ENCODE peak calls at places on chromosomes 4 and X, in nine cellular contexts. L is keratinocyte, U is psoas muscle, Q is AG04450, R is lower lobe of right lung, J is right cardiac atrium, Z is stomach, N is heart left ventricle, T is left lung. X is an unnamed sample.

GRCh38 chr4:41880840-41881831 is 54.1 kb upstream of the TMEM33 start:
- DNase-seq in N (no peak), J (no peak), U (peak), L (no peak), Q (no peak), Z (no peak), T (no peak), R (no peak), X (no peak)

GRCh38 chrX:148568763-148569162 is 68.3 kb downstream of the AFF2 start:
- DNase-seq in Z (no peak), T (no peak), Q (no peak), N (no peak), R (no peak), J (no peak), L (no peak), U (no peak), X (no peak)

GRCh38 chrX:55135171-55135570 is 46.4 kb downstream of the PAGE2 start:
- DNase-seq in Z (peak), N (peak), R (no peak), U (peak), L (no peak), Q (no peak), J (peak), T (no peak), X (no peak)

GRCh38 chr4:163448541-163449203 is 24.9 kb downstream of the TKTL2 start:
- DNase-seq in T (no peak), L (peak), U (no peak), Q (no peak), J (no peak), N (no peak), Z (no peak), R (no peak), X (no peak)

GRCh38 chr4:56633486-56633885 is 47.6 kb downstream of the HOPX start:
- DNase-seq in Q (no peak), Z (no peak), U (no peak), N (no peak), T (no peak), L (no peak), R (no peak), J (no peak), X (no peak)

GRCh38 chr4:165152527-165152926 is 39.9 kb upstream of the TMEM192 start:
- DNase-seq in Z (no peak), L (no peak), J (no peak), U (no peak), Q (no peak), T (no peak), N (no peak), R (no peak), X (no peak)

GRCh38 chr4:119068529-119068962 is 67.1 kb upstream of the MYOZ2 start:
- DNase-seq in T (no peak), Q (no peak), L (peak), U (no peak), Z (no peak), J (no peak), N (no peak), R (no peak), X (no peak)

GRCh38 chr4:36332023-36332781 is 50.8 kb downstream of the DTHD1 start:
- DNase-seq in N (no peak), Q (no peak), T (no peak), L (no peak), U (no peak), J (no peak), R (no peak), Z (no peak), X (no peak)

GRCh38 chrX:68947882-68948605 is 119.2 kb downstream of the EFNB1 start:
- DNase-seq in Z (no peak), R (no peak), L (no peak), N (no peak), Q (no peak), J (no peak), T (no peak), U (no peak), X (no peak)

GRCh38 chr4:14770025-14770424 is 232.3 kb upstream of the CPEB2 start:
- DNase-seq in N (no peak), T (no peak), Q (no peak), L (no peak), U (no peak), J (no peak), R (no peak), Z (no peak), X (no peak)

GRCh38 chr4:14771504-14772175 is 230.6 kb upstream of the CPEB2 start:
- DNase-seq in J (no peak), U (no peak), Z (no peak), T (no peak), R (no peak), L (peak), Q (no peak), N (no peak), X (no peak)

GRCh38 chr4:14771091-14771490 is 231.2 kb upstream of the CPEB2 start:
- DNase-seq in Q (no peak), R (no peak), J (no peak), L (peak), N (no peak), Z (no peak), T (no peak), U (no peak), X (no peak)

GRCh38 chr4:14768449-14768848 is 233.8 kb upstream of the CPEB2 start:
- DNase-seq in U (no peak), T (no peak), N (no peak), Z (no peak), J (no peak), L (no peak), R (no peak), Q (no peak), X (no peak)

DNA sequence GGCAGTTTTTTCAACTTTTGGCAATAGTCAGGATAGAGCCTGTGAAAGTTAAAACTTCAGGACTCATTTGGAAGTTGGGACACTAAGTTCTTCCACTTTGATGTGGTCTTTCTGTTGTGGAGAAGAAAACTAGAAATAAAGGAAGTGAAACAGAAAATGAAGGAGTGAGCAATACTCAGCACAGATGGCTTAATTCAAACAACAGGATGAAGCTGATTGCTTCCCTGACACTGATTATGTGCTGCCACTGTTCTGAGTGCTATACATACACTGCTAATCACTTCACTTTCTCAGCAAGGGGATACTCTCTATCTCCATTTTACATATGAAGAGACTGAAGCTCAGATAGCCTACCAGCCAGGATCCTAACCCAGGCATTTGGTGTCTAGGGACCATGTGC is 235.1 kb upstream of the CPEB2 start:
- DNase-seq in T (no peak), L (no peak), R (no peak), J (no peak), Q (no peak), N (no peak), U (no peak), Z (no peak), X (no peak)
- H3K27ac ChIP-seq in T (no peak), L (no peak), R (no peak), J (no peak), Q (no peak), N (no peak), U (no peak), Z (no peak), X (no peak)

GRCh38 chr4:48429709-48430474 is 53.3 kb upstream of the SLC10A4 start:
- DNase-seq in N (no peak), L (no peak), T (no peak), U (no peak), J (no peak), Q (no peak), Z (no peak), R (no peak), X (no peak)

GRCh38 chr4:48428926-48429325 is 54.2 kb upstream of the SLC10A4 start:
- DNase-seq in U (no peak), T (no peak), Z (no peak), Q (no peak), R (no peak), J (no peak), N (no peak), L (no peak), X (no peak)

GRCh38 chr4:48436318-48436717 is 46.8 kb upstream of the SLC10A4 start:
- DNase-seq in U (no peak), R (no peak), L (no peak), T (no peak), Q (no peak), J (no peak), Z (no peak), N (no peak), X (no peak)

GRCh38 chr4:48431401-48431800 is 51.7 kb upstream of the SLC10A4 start:
- DNase-seq in T (no peak), R (no peak), L (no peak), Q (no peak), U (no peak), N (no peak), Z (no peak), J (no peak), X (no peak)

DNA sequence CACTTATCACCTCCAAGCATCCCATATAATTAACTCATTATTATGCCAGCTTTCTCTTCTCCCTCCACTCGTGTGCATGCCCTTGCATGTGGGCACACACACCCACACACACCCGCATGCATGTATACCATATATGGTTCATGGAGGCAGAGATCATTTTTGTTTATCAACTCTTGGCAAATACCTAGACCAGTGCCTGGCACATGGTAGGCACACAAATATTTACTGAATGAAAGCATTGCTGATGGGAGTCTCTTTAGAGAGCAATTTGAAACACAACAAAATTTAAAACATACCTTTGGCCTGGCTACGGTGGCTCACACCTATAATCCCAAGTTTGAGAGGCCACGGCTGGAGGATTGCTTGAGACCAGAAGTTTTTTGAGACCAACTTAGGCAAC is 51.1 kb upstream of the SLC10A4 start:
- DNase-seq in L (no peak), R (no peak), T (no peak), J (no peak), N (no peak), U (no peak), Z (no peak), Q (no peak), X (no peak)
- H3K4me3 ChIP-seq in L (no peak), R (no peak), T (no peak), J (no peak), N (no peak), U (no peak), Z (no peak), Q (no peak), X (no peak)

GRCh38 chr4:139975830-139976272 is 178.1 kb downstream of the MAML3 start:
- DNase-seq in L (no peak), N (no peak), U (no peak), T (no peak), Z (no peak), Q (no peak), J (no peak), R (no peak), X (no peak)
- H3K27ac ChIP-seq in L (no peak), N (peak), U (peak), T (peak), Z (peak), Q (no peak), J (no peak), R (peak), X (peak)

GRCh38 chr4:84394386-84394785 is 104.7 kb downstream of the NKX6-1 start:
- DNase-seq in J (no peak), T (no peak), L (no peak), Z (no peak), U (no peak), R (no peak), Q (no peak), N (no peak), X (no peak)
- H3K4me3 ChIP-seq in J (no peak), T (no peak), L (no peak), Z (no peak), U (no peak), R (no peak), Q (no peak), N (no peak), X (no peak)

DNA sequence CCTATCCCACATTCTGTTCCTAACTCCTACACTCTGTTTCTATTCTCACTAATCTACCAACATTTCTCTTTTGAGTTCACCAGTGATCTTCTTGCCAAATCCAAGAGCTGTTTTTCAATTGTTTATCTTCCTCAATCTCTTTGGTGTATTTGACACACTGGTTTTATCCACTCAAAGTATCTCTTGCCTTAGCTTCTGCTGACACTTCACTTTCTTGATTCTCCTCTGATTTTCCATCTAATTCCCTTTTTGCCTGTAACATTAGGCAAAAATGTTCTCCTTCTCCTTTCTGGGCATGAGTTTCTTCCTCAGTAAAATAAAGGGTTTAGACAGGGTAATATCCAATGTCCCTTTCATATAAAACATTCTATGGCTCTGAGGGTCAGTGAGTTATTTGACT is 26.2 kb downstream of the GRIA3 start:
- DNase-seq in T (no peak), Q (no peak), L (no peak), U (no peak), N (no peak), J (no peak), Z (no peak), R (no peak), X (no peak)
- H3K27ac ChIP-seq in T (no peak), Q (no peak), L (no peak), U (no peak), N (no peak), J (no peak), Z (no peak), R (no peak), X (no peak)

DNA sequence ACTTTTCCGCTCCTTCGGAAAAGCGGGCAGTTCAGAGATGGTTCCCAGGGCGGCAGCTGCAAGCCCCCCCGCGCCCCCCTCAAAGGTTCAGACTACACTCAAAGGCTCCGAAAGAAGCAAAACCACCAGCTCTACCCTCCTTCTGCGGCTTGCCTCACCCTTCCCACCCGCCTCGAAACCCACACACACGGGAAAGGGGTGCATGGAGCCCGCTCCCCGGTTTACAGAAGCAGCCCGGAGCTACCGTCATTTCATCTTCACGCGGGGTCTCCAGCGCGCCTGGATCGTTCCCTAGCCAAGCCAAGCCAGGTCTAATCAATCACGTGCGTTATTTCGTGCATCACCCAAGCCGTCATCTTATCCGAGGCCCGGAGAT is 1.2 kb downstream of the NLGN4X start:
- DNase-seq in Z (no peak), R (no peak), J (no peak), Q (no peak), N (no peak), L (no peak), U (no peak), T (no peak), X (no peak)
- H3K4me3 ChIP-seq in Z (peak), R (peak), J (peak), Q (no peak), N (peak), L (no peak), U (peak), T (no peak), X (peak)

DNA sequence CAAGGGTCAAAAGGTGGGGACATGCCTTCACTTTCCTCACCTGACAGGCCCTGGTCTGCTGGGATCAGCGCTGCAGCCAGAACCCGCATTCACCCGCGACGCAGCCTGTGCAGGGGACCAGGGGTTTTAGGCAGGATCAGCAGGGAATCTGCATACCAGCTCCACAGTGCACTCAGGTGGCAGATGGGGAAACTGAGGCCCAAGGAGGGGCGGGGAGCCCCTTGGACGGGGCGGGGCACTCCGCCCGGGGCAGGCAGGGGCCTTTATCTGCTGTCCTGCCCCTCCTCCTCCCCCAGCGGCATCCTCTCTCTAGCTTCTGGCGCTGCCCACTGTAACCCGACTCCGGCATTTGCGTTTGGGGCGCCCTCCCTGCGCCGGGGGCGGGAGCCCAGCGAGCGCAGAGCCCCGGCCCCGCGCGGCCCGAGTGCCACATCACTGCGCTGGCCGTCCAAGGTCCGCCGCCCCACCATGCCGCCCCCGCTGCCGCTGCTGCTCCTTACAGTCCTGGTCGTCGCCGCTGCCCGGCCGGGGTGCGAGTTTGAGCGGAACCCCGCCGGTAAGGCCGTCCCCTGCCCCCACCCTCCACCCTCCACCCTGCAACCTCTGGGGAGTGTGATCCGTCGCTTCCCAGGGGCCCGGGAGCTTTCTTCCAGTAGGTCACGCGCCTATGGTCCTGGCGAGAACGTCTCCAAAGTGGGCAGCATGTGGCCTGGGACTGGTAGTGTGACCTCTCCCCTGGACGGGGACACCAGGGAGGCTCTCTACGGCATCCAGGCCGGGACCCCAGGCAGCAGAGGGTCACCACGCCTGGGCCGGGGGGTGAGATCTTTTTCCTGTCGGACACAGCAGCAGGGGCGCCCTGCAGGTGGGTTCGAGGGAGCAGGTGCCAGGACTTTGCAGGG is at the start of gene CPZ:
- DNase-seq in L (no peak), Z (no peak), N (no peak), Q (no peak), U (no peak), J (no peak), R (no peak), T (no peak), X (no peak)
- H3K27ac ChIP-seq in L (no peak), Z (no peak), N (no peak), Q (no peak), U (no peak), J (no peak), R (no peak), T (no peak), X (no peak)

GRCh38 chr4:40722576-40723161 is 27.1 kb upstream of the NSUN7 start:
- DNase-seq in R (peak), L (no peak), Q (no peak), N (peak), U (no peak), J (no peak), T (no peak), Z (no peak), X (peak)
- H3K4me3 ChIP-seq in R (no peak), L (no peak), Q (no peak), N (no peak), U (no peak), J (no peak), T (no peak), Z (no peak), X (no peak)

GRCh38 chrX:17525762-17526555 is 151.0 kb downstream of the NHS start:
- DNase-seq in R (no peak), Q (peak), T (no peak), N (no peak), Z (no peak), U (no peak), J (no peak), L (no peak), X (no peak)

GRCh38 chrX:17525266-17525665 is 150.3 kb downstream of the NHS start:
- DNase-seq in J (no peak), T (no peak), Q (no peak), U (no peak), N (no peak), Z (no peak), L (no peak), R (no peak), X (no peak)

GRCh38 chrX:17520206-17520605 is 145.2 kb downstream of the NHS start:
- DNase-seq in N (no peak), L (no peak), T (no peak), J (no peak), Q (no peak), R (no peak), Z (no peak), U (no peak), X (no peak)

GRCh38 chrX:17519349-17519748 is 144.3 kb downstream of the NHS start:
- DNase-seq in J (peak), R (no peak), L (no peak), Z (no peak), N (peak), U (peak), Q (no peak), T (no peak), X (no peak)

DNA sequence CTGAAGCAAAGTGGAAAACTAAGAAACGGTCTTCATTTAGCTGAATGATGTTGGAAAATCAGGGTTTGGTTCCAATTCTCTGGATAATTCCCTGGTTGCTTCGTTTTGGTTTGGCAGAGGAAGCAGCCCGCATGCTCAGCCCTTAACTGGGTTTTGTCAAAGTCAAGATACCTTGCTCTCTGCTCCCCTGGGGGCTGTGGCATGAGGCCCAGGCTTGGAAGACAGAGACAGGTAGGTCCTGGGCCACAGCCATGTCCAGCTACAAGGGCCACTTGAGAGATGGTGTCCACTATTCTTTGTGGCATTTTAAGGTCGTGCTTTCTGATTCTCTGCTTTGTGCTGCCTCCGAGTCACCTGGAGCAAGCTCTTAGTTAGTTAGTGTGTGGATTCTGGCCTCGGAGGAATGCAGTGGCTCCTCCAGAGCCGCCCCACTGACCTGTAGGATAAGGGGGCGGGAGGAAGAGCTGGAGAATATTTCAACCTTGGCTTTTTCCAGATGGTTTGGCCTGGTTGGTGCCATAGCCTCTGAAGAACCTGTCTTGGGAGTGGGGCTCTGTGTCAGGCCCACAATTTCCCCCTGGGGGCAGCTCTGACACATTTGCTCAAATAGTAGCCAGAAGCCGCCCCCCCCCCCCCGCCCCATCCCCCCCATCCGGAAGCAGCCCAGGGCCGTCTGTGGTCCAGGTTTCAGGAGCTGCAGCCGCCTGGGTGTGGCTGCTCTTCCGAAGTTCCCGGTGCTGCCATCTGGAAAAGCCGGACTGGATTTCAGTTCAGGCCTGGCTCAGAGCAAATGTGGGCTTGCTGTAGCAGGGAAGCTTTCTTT is 147.1 kb downstream of the NHS start:
- DNase-seq in R (no peak), Z (no peak), T (no peak), Q (no peak), N (no peak), L (no peak), J (peak), U (no peak), X (no peak)
- H3K27ac ChIP-seq in R (no peak), Z (no peak), T (no peak), Q (no peak), N (no peak), L (no peak), J (no peak), U (no peak), X (no peak)

GRCh38 chr4:113831469-113831868 is 69.9 kb upstream of the CAMK2D start:
- DNase-seq in U (no peak), J (no peak), N (no peak), L (no peak), Z (no peak), T (no peak), Q (no peak), R (no peak), X (no peak)
- H3K4me3 ChIP-seq in U (no peak), J (no peak), N (no peak), L (no peak), Z (no peak), T (no peak), Q (no peak), R (no peak), X (no peak)

X was measured in esophagus squamous epithelium.